ENCODE peak calls at places on chromosomes 6 and 20, in four cellular contexts. One of them, this sample, is unnamed. For H3K9me3, the result is how much of the 10 kb centered on the place peaks cover.

GRCh38 chr6:94005835-94006234 is 586.5 kb upstream of the EPHA7 start:
- DNase-seq in A549: no peak
- DNase-seq in gastrocnemius medialis: no peak
- DNase-seq in adrenal gland: no peak
- DNase-seq in this sample: no peak

GRCh38 chr6:1316482-1317220 is 4.8 kb downstream of the FOXQ1 start:
- DNase-seq in gastrocnemius medialis: no peak
- DNase-seq in A549: no peak
- DNase-seq in adrenal gland: no peak
- DNase-seq in this sample: no peak

GRCh38 chr6:3509326-3509725 is 52.5 kb upstream of the SLC22A23 start:
- DNase-seq in adrenal gland: no peak
- DNase-seq in A549: no peak
- DNase-seq in gastrocnemius medialis: no peak
- DNase-seq in this sample: no peak

GRCh38 chr6:2695464-2696095 is 55.1 kb downstream of the MYLK4 start:
- DNase-seq in adrenal gland: no peak
- DNase-seq in gastrocnemius medialis: no peak
- DNase-seq in A549: peak
- DNase-seq in this sample: peak

GRCh38 chr20:45368221-45368980 is 5.4 kb downstream of the SYS1 start:
- DNase-seq in gastrocnemius medialis: no peak
- DNase-seq in A549: no peak
- DNase-seq in adrenal gland: no peak
- DNase-seq in this sample: no peak

GRCh38 chr6:14267885-14268660 is 150.5 kb downstream of the CD83 start:
- DNase-seq in adrenal gland: no peak
- DNase-seq in A549: no peak
- DNase-seq in gastrocnemius medialis: no peak
- DNase-seq in this sample: no peak

GRCh38 chr20:20603339-20603990 is 109.0 kb downstream of the RALGAPA2 start:
- DNase-seq in adrenal gland: no peak
- DNase-seq in gastrocnemius medialis: no peak
- DNase-seq in A549: no peak
- DNase-seq in this sample: no peak

GRCh38 chr6:82988904-82989303 is 76.7 kb downstream of the UBE3D start:
- DNase-seq in adrenal gland: no peak
- DNase-seq in gastrocnemius medialis: no peak
- DNase-seq in A549: no peak
- DNase-seq in this sample: no peak

GRCh38 chr6:161880070-161880469 is 606.2 kb upstream of the AGPAT4 start:
- DNase-seq in adrenal gland: no peak
- DNase-seq in gastrocnemius medialis: no peak
- DNase-seq in A549: no peak
- DNase-seq in this sample: no peak

GRCh38 chr6:30311101-30311500 is 15.6 kb upstream of the TRIM39 start:
- DNase-seq in gastrocnemius medialis: no peak
- DNase-seq in A549: no peak
- DNase-seq in adrenal gland: no peak
- DNase-seq in this sample: no peak

GRCh38 chr6:2891768-2892170 is 11.3 kb downstream of the SERPINB9 start:
- DNase-seq in adrenal gland: no peak
- DNase-seq in A549: no peak
- DNase-seq in gastrocnemius medialis: no peak
- DNase-seq in this sample: no peak

GRCh38 chr6:3620937-3621336 is 130.6 kb downstream of the PXDC1 start:
- DNase-seq in adrenal gland: no peak
- DNase-seq in A549: no peak
- DNase-seq in gastrocnemius medialis: no peak
- DNase-seq in this sample: no peak

GRCh38 chr20:3993109-3993508 is 22.2 kb downstream of the RNF24 start:
- DNase-seq in adrenal gland: no peak
- DNase-seq in gastrocnemius medialis: no peak
- DNase-seq in A549: no peak
- DNase-seq in this sample: no peak

GRCh38 chr6:26197736-26198625 is 110.8 kb downstream of the HFE start:
- DNase-seq in A549: no peak
- DNase-seq in adrenal gland: no peak
- DNase-seq in gastrocnemius medialis: no peak
- DNase-seq in this sample: no peak

GRCh38 chr6:108453601-108454157 is 107.0 kb upstream of the FOXO3 start:
- DNase-seq in A549: no peak
- DNase-seq in gastrocnemius medialis: no peak
- DNase-seq in adrenal gland: no peak
- DNase-seq in this sample: no peak

GRCh38 chr6:40293109-40293823 is 293.9 kb downstream of the LRFN2 start:
- DNase-seq in gastrocnemius medialis: no peak
- DNase-seq in adrenal gland: no peak
- DNase-seq in A549: no peak
- DNase-seq in this sample: no peak

GRCh38 chr6:36386495-36387439 is 702 bp downstream of the ETV7 start:
- DNase-seq in adrenal gland: peak
- DNase-seq in gastrocnemius medialis: no peak
- DNase-seq in A549: peak
- DNase-seq in this sample: peak

GRCh38 chr20:37980383-37980782 is 52.9 kb downstream of the TTI1 start:
- DNase-seq in A549: no peak
- DNase-seq in adrenal gland: no peak
- DNase-seq in gastrocnemius medialis: no peak
- DNase-seq in this sample: no peak

DNA sequence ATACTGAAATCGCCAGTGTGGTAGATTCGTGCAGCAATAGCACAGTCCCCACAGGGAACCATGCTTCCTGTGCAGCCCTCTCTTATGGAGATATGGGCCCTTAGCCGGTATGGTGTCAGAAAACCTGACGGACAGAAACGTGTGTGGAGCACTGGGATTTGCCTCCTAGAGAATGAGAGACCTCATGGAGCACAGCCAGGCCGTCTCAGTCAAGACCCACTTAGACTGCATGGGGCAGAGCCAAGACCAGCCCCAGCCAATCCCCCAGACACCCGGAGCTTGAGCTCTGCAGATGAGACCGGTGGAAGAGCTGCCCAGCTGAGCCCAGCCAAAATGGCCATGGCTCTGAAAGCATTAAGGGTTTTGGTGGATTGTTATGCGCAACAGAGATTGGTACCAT is 163.7 kb downstream of the DLL1 start:
- DNase-seq in gastrocnemius medialis: no peak
- DNase-seq in A549: no peak
- DNase-seq in adrenal gland: peak
- DNase-seq in this sample: no peak
- H3K9me3 ChIP-seq in gastrocnemius medialis: under half
- H3K9me3 ChIP-seq in A549: under half
- H3K9me3 ChIP-seq in adrenal gland: under half
- H3K9me3 ChIP-seq in this sample: under half

GRCh38 chr6:155495011-155495768 is 39.6 kb upstream of the NOX3 start:
- DNase-seq in adrenal gland: peak
- DNase-seq in gastrocnemius medialis: peak
- DNase-seq in A549: no peak
- DNase-seq in this sample: no peak
- TF ChIP-seq CTCF in adrenal gland: peak
- TF ChIP-seq CTCF in gastrocnemius medialis: no peak
- TF ChIP-seq CTCF in A549: no peak
- TF ChIP-seq CTCF in this sample: peak

GRCh38 chr6:138115191-138115590 is 8.0 kb upstream of the PERP start:
- DNase-seq in adrenal gland: no peak
- DNase-seq in gastrocnemius medialis: no peak
- DNase-seq in A549: no peak
- DNase-seq in this sample: no peak

GRCh38 chr6:138113588-138114210 is 6.5 kb upstream of the PERP start:
- DNase-seq in gastrocnemius medialis: no peak
- DNase-seq in A549: no peak
- DNase-seq in adrenal gland: no peak
- DNase-seq in this sample: no peak

GRCh38 chr6:138110229-138110628 is 3.0 kb upstream of the PERP start:
- DNase-seq in A549: no peak
- DNase-seq in adrenal gland: no peak
- DNase-seq in gastrocnemius medialis: no peak
- DNase-seq in this sample: no peak

GRCh38 chr6:138116661-138116999 is 9.4 kb upstream of the PERP start:
- DNase-seq in adrenal gland: no peak
- DNase-seq in gastrocnemius medialis: no peak
- DNase-seq in A549: no peak
- DNase-seq in this sample: no peak

DNA sequence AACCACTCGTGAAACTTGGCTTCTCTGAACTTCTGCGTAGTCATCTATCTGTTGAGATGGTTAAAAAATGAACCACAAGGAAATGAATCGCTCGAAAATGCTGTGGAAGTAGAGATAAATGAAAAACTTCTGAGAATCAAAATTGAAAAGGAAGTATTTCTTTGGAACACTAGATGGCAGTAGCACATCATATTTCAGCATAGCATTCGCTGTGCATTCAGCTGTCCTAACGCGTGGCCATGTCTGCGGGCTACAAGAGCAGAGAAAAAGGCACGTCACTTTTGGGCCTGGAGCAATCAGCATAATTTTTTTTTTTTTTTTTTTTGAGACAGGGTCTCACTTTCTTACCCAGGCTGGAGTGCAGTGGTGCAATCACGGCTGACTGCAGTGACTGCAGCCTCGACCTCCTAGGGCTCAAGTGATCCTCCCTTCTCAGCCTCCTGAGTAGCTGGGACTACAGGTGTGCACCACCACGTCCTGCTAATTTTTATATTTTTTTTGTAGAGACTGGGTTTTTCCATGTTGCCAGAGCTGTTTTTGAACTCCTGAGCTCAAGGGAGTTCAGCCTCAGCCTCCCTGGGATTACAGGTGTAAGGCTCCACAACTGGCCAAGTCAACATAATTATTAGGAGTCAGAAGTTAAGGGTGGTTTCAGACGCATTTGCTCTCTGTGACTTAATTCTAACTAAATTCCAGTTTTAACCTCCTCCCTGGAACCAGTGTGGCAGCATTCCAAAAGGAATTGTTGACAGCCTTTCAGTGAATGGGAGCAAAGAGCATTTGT is 8.8 kb upstream of the PERP start:
- DNase-seq in gastrocnemius medialis: peak
- DNase-seq in A549: peak
- DNase-seq in adrenal gland: peak
- DNase-seq in this sample: no peak
- H3K27ac ChIP-seq in gastrocnemius medialis: no peak
- H3K27ac ChIP-seq in A549: no peak
- H3K27ac ChIP-seq in adrenal gland: no peak
- H3K27ac ChIP-seq in this sample: no peak

DNA sequence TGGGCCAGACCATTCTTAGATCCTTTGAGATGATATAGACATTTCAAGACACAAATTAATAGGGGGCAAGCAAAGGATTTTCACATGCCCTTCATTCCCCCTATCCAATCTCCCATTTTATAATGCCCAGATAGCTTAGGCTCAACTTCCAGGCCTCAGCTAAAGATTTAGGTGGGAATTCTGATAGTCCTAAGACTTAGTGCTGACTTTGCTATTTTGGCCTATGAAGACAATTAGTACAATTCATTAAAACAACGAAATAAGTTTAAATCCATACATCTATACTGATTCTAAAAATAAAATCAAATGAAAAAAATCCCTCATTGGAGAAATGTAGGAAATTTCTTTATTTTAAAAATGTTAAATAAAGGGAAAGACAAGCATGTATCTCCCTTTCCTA is 259.5 kb downstream of the CBLN4 start:
- DNase-seq in A549: no peak
- DNase-seq in gastrocnemius medialis: no peak
- DNase-seq in adrenal gland: no peak
- DNase-seq in this sample: no peak
- H3K9me3 ChIP-seq in A549: under half
- H3K9me3 ChIP-seq in gastrocnemius medialis: under half
- H3K9me3 ChIP-seq in adrenal gland: under half
- H3K9me3 ChIP-seq in this sample: under half